ENCODE peak calls at places on chromosomes 3 and 15, in five cellular contexts. One of them, this sample, is unnamed.

GRCh38 chr3:62007036-62007435 is 366.3 kb downstream of the FEZF2 start:
- DNase-seq in brain microvascular endothelial cell: no peak
- DNase-seq in IMR-90: peak
- DNase-seq in endothelial cell: no peak
- DNase-seq in neural crest cell: no peak
- DNase-seq in this sample: no peak

GRCh38 chr3:52046186-52046913 is 10.0 kb downstream of the DUSP7 start:
- DNase-seq in brain microvascular endothelial cell: peak
- DNase-seq in IMR-90: peak
- DNase-seq in endothelial cell: peak
- DNase-seq in neural crest cell: no peak
- DNase-seq in this sample: peak

GRCh38 chr15:32683906-32684584 is 33.8 kb upstream of the GREM1 start:
- DNase-seq in brain microvascular endothelial cell: peak
- DNase-seq in IMR-90: peak
- DNase-seq in endothelial cell: no peak
- DNase-seq in neural crest cell: no peak
- DNase-seq in this sample: peak

GRCh38 chr3:67642190-67642589 is 12.2 kb downstream of the SUCLG2 start:
- DNase-seq in brain microvascular endothelial cell: no peak
- DNase-seq in IMR-90: no peak
- DNase-seq in endothelial cell: no peak
- DNase-seq in neural crest cell: no peak
- DNase-seq in this sample: no peak

GRCh38 chr3:42063886-42064285 is 27.3 kb upstream of the TRAK1 start:
- DNase-seq in brain microvascular endothelial cell: peak
- DNase-seq in IMR-90: peak
- DNase-seq in endothelial cell: no peak
- DNase-seq in neural crest cell: no peak
- DNase-seq in this sample: peak

GRCh38 chr15:29570121-29570930 is 251.9 kb downstream of the TJP1 start:
- DNase-seq in brain microvascular endothelial cell: no peak
- DNase-seq in IMR-90: no peak
- DNase-seq in endothelial cell: peak
- DNase-seq in neural crest cell: peak
- DNase-seq in this sample: no peak

GRCh38 chr3:61574854-61575253 is 13.5 kb downstream of the PTPRG start:
- DNase-seq in brain microvascular endothelial cell: peak
- DNase-seq in IMR-90: peak
- DNase-seq in endothelial cell: no peak
- DNase-seq in neural crest cell: no peak
- DNase-seq in this sample: peak

GRCh38 chr15:49718234-49718633 is 97.4 kb downstream of the DTWD1 start:
- DNase-seq in brain microvascular endothelial cell: no peak
- DNase-seq in IMR-90: peak
- DNase-seq in endothelial cell: no peak
- DNase-seq in neural crest cell: no peak
- DNase-seq in this sample: peak

GRCh38 chr3:123893012-123893411 is 8.9 kb upstream of the MYLK start:
- DNase-seq in brain microvascular endothelial cell: no peak
- DNase-seq in IMR-90: no peak
- DNase-seq in endothelial cell: no peak
- DNase-seq in neural crest cell: no peak
- DNase-seq in this sample: no peak

GRCh38 chr15:69906256-69907185 is 191.2 kb downstream of the TLE3 start:
- DNase-seq in brain microvascular endothelial cell: no peak
- DNase-seq in IMR-90: no peak
- DNase-seq in endothelial cell: no peak
- DNase-seq in neural crest cell: no peak
- DNase-seq in this sample: peak

GRCh38 chr3:195820901-195821300 is 9.2 kb upstream of the MUC4 start:
- DNase-seq in brain microvascular endothelial cell: no peak
- DNase-seq in IMR-90: no peak
- DNase-seq in endothelial cell: no peak
- DNase-seq in neural crest cell: no peak
- DNase-seq in this sample: no peak

GRCh38 chr15:48190932-48191573 is 412 bp upstream of the CTXN2 start:
- DNase-seq in brain microvascular endothelial cell: peak
- DNase-seq in IMR-90: peak
- DNase-seq in endothelial cell: peak
- DNase-seq in neural crest cell: peak
- DNase-seq in this sample: peak

GRCh38 chr3:132606085-132606484 is 9.0 kb downstream of the ACKR4 start:
- DNase-seq in brain microvascular endothelial cell: peak
- DNase-seq in IMR-90: peak
- DNase-seq in endothelial cell: no peak
- DNase-seq in neural crest cell: no peak
- DNase-seq in this sample: no peak

GRCh38 chr3:31431322-31431721 is 101.4 kb upstream of the STT3B start:
- DNase-seq in brain microvascular endothelial cell: no peak
- DNase-seq in IMR-90: no peak
- DNase-seq in endothelial cell: no peak
- DNase-seq in neural crest cell: no peak
- DNase-seq in this sample: no peak

GRCh38 chr3:181493423-181493822 is 218.3 kb upstream of the SOX2 start:
- DNase-seq in brain microvascular endothelial cell: no peak
- DNase-seq in IMR-90: peak
- DNase-seq in endothelial cell: no peak
- DNase-seq in neural crest cell: no peak
- DNase-seq in this sample: no peak

DNA sequence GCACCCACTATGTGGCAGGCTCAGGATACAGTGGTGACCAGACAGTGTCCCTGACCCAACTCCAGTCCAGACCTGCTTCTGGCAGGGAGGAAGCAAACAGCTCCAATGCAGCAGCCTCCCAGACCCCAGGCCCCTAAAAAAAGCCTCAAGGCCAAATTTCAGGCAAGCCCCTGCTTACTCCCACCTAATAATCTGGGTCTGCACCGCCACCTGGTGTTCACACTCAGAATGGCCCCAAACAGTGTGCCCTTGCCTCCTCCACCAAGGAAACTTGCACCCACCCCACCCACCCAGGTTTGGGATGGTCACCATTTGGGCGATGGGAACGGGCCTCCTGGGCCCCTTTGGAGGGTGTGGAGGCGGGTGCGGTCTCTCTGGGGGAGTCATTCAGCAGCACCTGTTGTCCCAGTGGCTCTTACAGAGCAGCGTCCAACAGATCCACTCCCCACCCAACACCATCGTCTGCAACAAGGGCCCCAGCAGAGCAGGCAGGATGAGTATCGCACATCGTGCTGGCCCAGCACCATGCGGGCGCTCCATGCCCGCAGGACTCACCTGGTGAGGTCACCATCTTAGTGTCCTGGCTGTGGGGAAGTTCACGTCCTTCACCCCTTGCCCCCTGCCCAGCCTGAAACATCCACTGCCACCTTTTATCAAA is 17.3 kb downstream of the C3orf18 start:
- DNase-seq in brain microvascular endothelial cell: peak
- DNase-seq in IMR-90: peak
- DNase-seq in endothelial cell: peak
- DNase-seq in neural crest cell: peak
- DNase-seq in this sample: peak
- TF ChIP-seq CTCF in brain microvascular endothelial cell: peak
- TF ChIP-seq CTCF in IMR-90: peak
- TF ChIP-seq CTCF in endothelial cell: peak
- TF ChIP-seq CTCF in neural crest cell: peak
- TF ChIP-seq CTCF in this sample: peak

GRCh38 chr3:33231755-33232465 is 13.3 kb upstream of the SUSD5 start:
- DNase-seq in brain microvascular endothelial cell: no peak
- DNase-seq in IMR-90: no peak
- DNase-seq in endothelial cell: no peak
- DNase-seq in neural crest cell: no peak
- DNase-seq in this sample: no peak

GRCh38 chr3:33233884-33234283 is 15.3 kb upstream of the SUSD5 start:
- DNase-seq in brain microvascular endothelial cell: no peak
- DNase-seq in IMR-90: no peak
- DNase-seq in endothelial cell: no peak
- DNase-seq in neural crest cell: no peak
- DNase-seq in this sample: no peak

GRCh38 chr3:33229947-33230346 is 11.3 kb upstream of the SUSD5 start:
- DNase-seq in brain microvascular endothelial cell: no peak
- DNase-seq in IMR-90: no peak
- DNase-seq in endothelial cell: no peak
- DNase-seq in neural crest cell: no peak
- DNase-seq in this sample: no peak

GRCh38 chr3:33229066-33229465 is 10.5 kb upstream of the SUSD5 start:
- DNase-seq in brain microvascular endothelial cell: no peak
- DNase-seq in IMR-90: no peak
- DNase-seq in endothelial cell: no peak
- DNase-seq in neural crest cell: no peak
- DNase-seq in this sample: no peak
- TF ChIP-seq CTCF in brain microvascular endothelial cell: no peak
- TF ChIP-seq CTCF in IMR-90: no peak
- TF ChIP-seq CTCF in endothelial cell: no peak
- TF ChIP-seq CTCF in neural crest cell: no peak
- TF ChIP-seq CTCF in this sample: no peak

DNA sequence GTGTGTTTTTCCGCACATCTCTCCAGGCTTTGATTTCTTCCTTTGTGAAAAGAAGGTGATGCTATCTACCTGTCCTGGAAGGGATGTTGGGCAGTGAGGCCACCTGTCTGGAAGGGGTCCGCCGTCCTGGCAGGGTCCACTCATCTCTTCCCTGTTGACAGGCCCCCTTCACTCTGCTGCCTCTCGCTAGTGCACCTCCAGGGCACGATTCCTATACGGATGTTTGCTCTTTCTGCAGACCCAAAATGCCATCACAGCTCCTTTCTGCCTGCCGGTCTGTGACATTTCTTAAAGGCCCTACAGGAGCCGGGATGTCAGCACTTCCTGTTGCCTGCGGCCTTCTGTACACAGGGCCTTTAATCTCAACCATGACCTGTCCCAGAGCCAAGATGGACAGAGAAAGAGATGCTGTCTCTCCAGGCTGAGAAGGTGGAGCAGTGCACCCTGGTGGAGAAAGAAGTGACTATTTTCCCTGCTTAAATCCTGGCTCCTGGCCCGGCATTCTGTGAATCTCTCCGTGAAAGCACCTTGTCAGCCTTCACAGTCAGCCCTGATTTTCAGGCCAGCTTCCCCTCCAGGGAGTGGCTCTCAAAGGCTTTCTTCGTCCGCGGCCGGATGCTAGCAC is 7.4 kb downstream of the FAM3D start:
- DNase-seq in brain microvascular endothelial cell: peak
- DNase-seq in IMR-90: peak
- DNase-seq in endothelial cell: no peak
- DNase-seq in neural crest cell: no peak
- DNase-seq in this sample: peak
- TF ChIP-seq CTCF in brain microvascular endothelial cell: peak
- TF ChIP-seq CTCF in IMR-90: peak
- TF ChIP-seq CTCF in endothelial cell: no peak
- TF ChIP-seq CTCF in neural crest cell: peak
- TF ChIP-seq CTCF in this sample: peak

DNA sequence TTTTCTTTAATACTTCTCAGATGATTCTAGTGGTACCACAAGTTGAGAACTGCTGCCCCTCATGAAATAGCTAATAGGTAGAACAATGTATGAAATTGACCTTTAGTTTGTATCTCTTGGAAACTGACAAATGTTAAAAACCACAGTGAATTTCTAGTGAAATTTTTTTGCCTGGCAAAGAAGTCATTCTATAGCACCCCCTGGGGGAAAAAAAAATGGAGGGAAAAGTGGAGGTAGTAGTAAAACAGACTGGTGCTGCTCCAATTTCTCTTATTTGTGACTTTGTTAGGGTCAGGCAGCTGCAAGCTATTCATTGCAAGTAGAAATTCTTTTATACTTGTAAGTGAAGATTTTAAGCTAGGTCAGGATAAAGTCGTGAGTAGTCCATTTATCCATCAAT is 605.0 kb downstream of the NLGN1 start:
- DNase-seq in brain microvascular endothelial cell: no peak
- DNase-seq in IMR-90: no peak
- DNase-seq in endothelial cell: peak
- DNase-seq in neural crest cell: peak
- DNase-seq in this sample: peak
- TF ChIP-seq CTCF in brain microvascular endothelial cell: peak
- TF ChIP-seq CTCF in IMR-90: peak
- TF ChIP-seq CTCF in endothelial cell: peak
- TF ChIP-seq CTCF in neural crest cell: peak
- TF ChIP-seq CTCF in this sample: peak

DNA sequence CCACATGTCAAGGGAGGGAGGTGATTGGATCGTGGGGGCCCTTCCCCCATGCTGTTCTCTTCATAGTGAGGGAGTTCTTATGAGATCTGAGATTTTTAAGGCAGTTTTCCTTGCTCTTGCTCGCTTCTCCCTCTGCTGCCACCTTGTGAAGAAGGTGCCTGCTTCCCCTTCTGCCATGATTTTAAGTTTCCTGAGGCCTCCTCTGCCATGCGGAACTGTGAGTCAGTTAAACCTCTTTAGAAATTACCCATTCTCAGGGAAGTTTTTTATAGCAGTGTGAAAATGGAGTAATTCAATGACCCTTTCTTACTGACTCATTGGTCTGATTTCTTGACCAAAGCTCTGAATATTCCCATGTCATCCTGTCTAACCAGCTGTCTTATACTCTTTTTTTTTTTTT is 484.4 kb upstream of the TPRG1 start:
- DNase-seq in brain microvascular endothelial cell: peak
- DNase-seq in IMR-90: peak
- DNase-seq in endothelial cell: peak
- DNase-seq in neural crest cell: no peak
- DNase-seq in this sample: peak
- TF ChIP-seq CTCF in brain microvascular endothelial cell: peak
- TF ChIP-seq CTCF in IMR-90: peak
- TF ChIP-seq CTCF in endothelial cell: no peak
- TF ChIP-seq CTCF in neural crest cell: no peak
- TF ChIP-seq CTCF in this sample: no peak

GRCh38 chr3:134618986-134619615 is 31.7 kb downstream of the KY start:
- DNase-seq in brain microvascular endothelial cell: no peak
- DNase-seq in IMR-90: no peak
- DNase-seq in endothelial cell: no peak
- DNase-seq in neural crest cell: no peak
- DNase-seq in this sample: no peak
- TF ChIP-seq CTCF in brain microvascular endothelial cell: no peak
- TF ChIP-seq CTCF in IMR-90: no peak
- TF ChIP-seq CTCF in endothelial cell: no peak
- TF ChIP-seq CTCF in neural crest cell: no peak
- TF ChIP-seq CTCF in this sample: no peak

GRCh38 chr3:188792788-188793187 is 379.0 kb upstream of the TPRG1 start:
- DNase-seq in brain microvascular endothelial cell: peak
- DNase-seq in IMR-90: peak
- DNase-seq in endothelial cell: peak
- DNase-seq in neural crest cell: peak
- DNase-seq in this sample: no peak
- TF ChIP-seq CTCF in brain microvascular endothelial cell: peak
- TF ChIP-seq CTCF in IMR-90: peak
- TF ChIP-seq CTCF in endothelial cell: no peak
- TF ChIP-seq CTCF in neural crest cell: peak
- TF ChIP-seq CTCF in this sample: no peak

DNA sequence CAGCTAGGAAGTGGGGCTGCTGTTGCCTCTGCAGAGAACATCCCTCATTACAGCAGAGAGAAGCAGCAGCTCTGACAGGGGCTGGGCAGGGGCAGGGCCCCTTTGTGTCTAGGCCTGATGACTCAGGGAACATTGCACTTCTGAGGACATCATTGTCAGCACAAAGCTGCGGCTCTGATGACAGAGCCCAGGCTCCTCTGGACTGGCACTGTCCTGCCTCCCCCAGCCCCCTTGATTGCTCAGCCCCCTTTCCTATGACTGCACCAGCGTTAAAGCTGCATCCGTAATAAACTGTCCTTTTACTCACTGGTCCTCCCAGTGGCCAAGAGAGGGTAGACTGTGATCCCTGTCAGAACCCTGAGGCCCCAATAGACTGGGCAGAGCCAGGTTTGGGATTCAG is 18.3 kb downstream of the TRH start:
- DNase-seq in brain microvascular endothelial cell: no peak
- DNase-seq in IMR-90: no peak
- DNase-seq in endothelial cell: peak
- DNase-seq in neural crest cell: no peak
- DNase-seq in this sample: peak
- TF ChIP-seq CTCF in brain microvascular endothelial cell: peak
- TF ChIP-seq CTCF in IMR-90: peak
- TF ChIP-seq CTCF in endothelial cell: peak
- TF ChIP-seq CTCF in neural crest cell: peak
- TF ChIP-seq CTCF in this sample: peak